ENCODE peak calls at places on chromosome X, in four cellular contexts. E, B, F and D are unnamed samples.

GRCh38 chrX:152821145-152821765 is 9.3 kb downstream of the CETN2 start:
- DNase-seq in E (peak; percentile 36), B (no peak), F (no peak), D (no peak)

GRCh38 chrX:136477026-136477425 is 10.7 kb upstream of the BRS3 start:
- DNase-seq in E (no peak), B (no peak), F (no peak), D (no peak)

GRCh38 chrX:1341531-1342179 is 5.1 kb downstream of the IL3RA start:
- DNase-seq in E (no peak), B (no peak), F (no peak), D (peak; percentile 22)

GRCh38 chrX:37752941-37753340 is 26.9 kb upstream of the CYBB start:
- DNase-seq in E (no peak), B (no peak), F (no peak), D (no peak)

GRCh38 chrX:78102100-78102499 is 1.9 kb upstream of the PGK1 start:
- DNase-seq in E (no peak), B (no peak), F (no peak), D (no peak)

GRCh38 chrX:72041901-72042859 is 89.5 kb downstream of the RTL5 start:
- DNase-seq in E (no peak), B (no peak), F (no peak), D (peak; percentile 48)

GRCh38 chrX:148426467-148426866 is 74.0 kb upstream of the AFF2 start:
- DNase-seq in E (no peak), B (no peak), F (no peak), D (no peak)

GRCh38 chrX:131987252-131987651 is 35.9 kb upstream of the STK26 start:
- DNase-seq in E (no peak), B (no peak), F (no peak), D (no peak)

GRCh38 chrX:102966701-102967100 is 29.6 kb downstream of the RAB40AL start:
- DNase-seq in E (no peak), B (no peak), F (no peak), D (no peak)

GRCh38 chrX:18410038-18410437 is 15.4 kb upstream of the CDKL5 start:
- DNase-seq in E (no peak), B (no peak), F (no peak), D (no peak)

GRCh38 chrX:95629737-95630136 is 1054.9 kb upstream of the DIAPH2 start:
- DNase-seq in E (no peak), B (no peak), F (no peak), D (no peak)

GRCh38 chrX:17412692-17413091 is 37.7 kb downstream of the NHS start:
- DNase-seq in E (peak; percentile 44), B (no peak), F (no peak), D (no peak)

GRCh38 chrX:46576458-46576857 is 2.9 kb downstream of the CHST7 start:
- DNase-seq in E (no peak), B (no peak), F (no peak), D (peak; percentile 55)

GRCh38 chrX:108312938-108313337 is 125.3 kb downstream of the COL4A6 start:
- DNase-seq in E (peak; percentile 38), B (no peak), F (no peak), D (peak; percentile 58)

GRCh38 chrX:64580035-64580434 is 184.8 kb upstream of the MTMR8 start:
- DNase-seq in E (no peak), B (no peak), F (no peak), D (no peak)

GRCh38 chrX:45070116-45071007 is 130.3 kb downstream of the DIPK2B start:
- DNase-seq in E (peak; percentile 46), B (no peak), F (no peak), D (no peak)

GRCh38 chrX:24870143-24870542 is 145.6 kb downstream of the ARX start:
- DNase-seq in E (no peak), B (no peak), F (no peak), D (no peak)

GRCh38 chrX:12950851-12951589 is 23.9 kb upstream of the TMSB4X start:
- DNase-seq in E (peak; percentile 15), B (peak; percentile 59), F (peak; percentile 47), D (no peak)

GRCh38 chrX:101078716-101079115 is at the start of gene TMEM35A:
- DNase-seq in E (peak; percentile 15), B (no peak), F (no peak), D (no peak)

GRCh38 chrX:114650351-114650750 is 66.5 kb downstream of the HTR2C start:
- DNase-seq in E (peak; percentile 1), B (no peak), F (no peak), D (no peak)

GRCh38 chrX:69165116-69165651 is at the start of gene PJA1:
- DNase-seq in E (peak; percentile 77), B (peak; percentile 35), F (peak; percentile 51), D (peak; percentile 77)

GRCh38 chrX:40470830-40471429 is 109.8 kb upstream of the ATP6AP2 start:
- DNase-seq in E (no peak), B (no peak), F (no peak), D (no peak)

GRCh38 chrX:108516184-108516583 is 76.5 kb downstream of the COL4A5 start:
- DNase-seq in E (no peak), B (no peak), F (no peak), D (no peak)

GRCh38 chrX:74924449-74925209 is 623 bp downstream of the NEXMIF start:
- DNase-seq in E (peak; percentile 3), B (peak; percentile 4), F (peak; percentile 11), D (peak; percentile 68)

GRCh38 chrX:155768036-155768769 is 112.9 kb upstream of the VAMP7 start:
- DNase-seq in E (peak; percentile 16), B (no peak), F (no peak), D (no peak)

GRCh38 chrX:18291006-18291545 is 63.4 kb downstream of the SCML2 start:
- DNase-seq in E (no peak), B (no peak), F (no peak), D (no peak)

GRCh38 chrX:134484039-134484438 is 24.1 kb downstream of the HPRT1 start:
- DNase-seq in E (peak; percentile 42), B (no peak), F (no peak), D (no peak)

GRCh38 chrX:65723706-65724105 is 56.3 kb downstream of the MSN start:
- DNase-seq in E (no peak), B (no peak), F (no peak), D (no peak)

GRCh38 chrX:10974920-10975319 is 136.2 kb upstream of the HCCS start:
- DNase-seq in E (no peak), B (no peak), F (no peak), D (no peak)